ENCODE peak calls at places on chromosomes 2 and 18, in five cellular contexts. One of them, this sample, is unnamed.

GRCh38 chr18:2180586-2180985 is 390.7 kb downstream of the METTL4 start:
- DNase-seq in type B pancreatic cell: no peak
- DNase-seq in kidney tubule cell: no peak
- DNase-seq in AG08396: no peak
- DNase-seq in putamen: no peak
- DNase-seq in this sample: no peak

GRCh38 chr2:177984739-177985138 is 87.8 kb downstream of the PDE11A start:
- DNase-seq in kidney tubule cell: peak
- DNase-seq in AG08396: no peak
- DNase-seq in type B pancreatic cell: no peak
- DNase-seq in putamen: no peak
- DNase-seq in this sample: no peak

GRCh38 chr2:96879545-96880040 is 9.7 kb upstream of the SEMA4C start:
- DNase-seq in putamen: no peak
- DNase-seq in kidney tubule cell: no peak
- DNase-seq in AG08396: no peak
- DNase-seq in type B pancreatic cell: no peak
- DNase-seq in this sample: no peak

GRCh38 chr2:133674433-133675331 is 106.4 kb upstream of the NCKAP5 start:
- DNase-seq in type B pancreatic cell: no peak
- DNase-seq in AG08396: peak
- DNase-seq in kidney tubule cell: peak
- DNase-seq in putamen: peak
- DNase-seq in this sample: no peak

GRCh38 chr18:421236-422155 is 79.0 kb downstream of the COLEC12 start:
- DNase-seq in type B pancreatic cell: no peak
- DNase-seq in kidney tubule cell: peak
- DNase-seq in AG08396: peak
- DNase-seq in putamen: no peak
- DNase-seq in this sample: no peak

GRCh38 chr18:13587937-13588336 is 138.4 kb downstream of the FAM210A start:
- DNase-seq in kidney tubule cell: no peak
- DNase-seq in type B pancreatic cell: no peak
- DNase-seq in AG08396: no peak
- DNase-seq in putamen: no peak
- DNase-seq in this sample: no peak

GRCh38 chr2:137435176-137435575 is 529.1 kb upstream of the HNMT start:
- DNase-seq in putamen: no peak
- DNase-seq in AG08396: no peak
- DNase-seq in type B pancreatic cell: no peak
- DNase-seq in kidney tubule cell: no peak
- DNase-seq in this sample: no peak

GRCh38 chr18:3612315-3612714 is 162.3 kb downstream of the TGIF1 start:
- DNase-seq in AG08396: no peak
- DNase-seq in putamen: peak
- DNase-seq in type B pancreatic cell: no peak
- DNase-seq in kidney tubule cell: no peak
- DNase-seq in this sample: no peak

GRCh38 chr2:23595601-23596251 is 210.7 kb downstream of the KLHL29 start:
- DNase-seq in kidney tubule cell: peak
- DNase-seq in putamen: no peak
- DNase-seq in type B pancreatic cell: no peak
- DNase-seq in AG08396: peak
- DNase-seq in this sample: no peak

GRCh38 chr18:22977847-22978701 is 44.9 kb downstream of the RBBP8 start:
- DNase-seq in putamen: peak
- DNase-seq in type B pancreatic cell: no peak
- DNase-seq in kidney tubule cell: peak
- DNase-seq in AG08396: peak
- DNase-seq in this sample: no peak

GRCh38 chr2:58604096-58604495 is 363.0 kb upstream of the FANCL start:
- DNase-seq in AG08396: no peak
- DNase-seq in kidney tubule cell: no peak
- DNase-seq in putamen: no peak
- DNase-seq in type B pancreatic cell: no peak
- DNase-seq in this sample: no peak

GRCh38 chr18:12053312-12053711 is 40.3 kb upstream of the ANKRD62 start:
- DNase-seq in AG08396: no peak
- DNase-seq in type B pancreatic cell: no peak
- DNase-seq in kidney tubule cell: no peak
- DNase-seq in putamen: no peak
- DNase-seq in this sample: no peak

GRCh38 chr2:138016703-138017102 is 52.4 kb downstream of the HNMT start:
- DNase-seq in AG08396: no peak
- DNase-seq in putamen: no peak
- DNase-seq in kidney tubule cell: peak
- DNase-seq in type B pancreatic cell: no peak
- DNase-seq in this sample: no peak

This sample was measured in vagina.